ENCODE peak calls at places on chromosomes 12 and 14, in eight cellular contexts. E is AG04450; B is pulmonary artery endothelial cell; Y is left ventricle myocardium superior; Q is hypothalamus; H is hepatic stellate cell; O is activated CD8-positive, alpha-beta memory T cell treated with anti-CD3 and anti-CD28 coated beads for 24 hours; J is retina. N is an unnamed sample.

GRCh38 chr12:107326237-107326636 is 232.9 kb upstream of the CRY1 start:
- DNase-seq in E (no peak), B (no peak), Y (no peak), Q (no peak), H (no peak), O (no peak), J (no peak), N (no peak)

GRCh38 chr12:49030119-49030518 is 11.5 kb upstream of the PRKAG1 start:
- DNase-seq in E (no peak), B (no peak), Y (no peak), Q (no peak), H (no peak), O (peak; percentile 54), J (no peak), N (no peak)

GRCh38 chr12:55188974-55189556 is 31.8 kb upstream of the OR10A7 start:
- DNase-seq in E (peak; percentile 48), B (peak; percentile 52), Y (no peak), Q (no peak), H (peak; percentile 8), O (no peak), J (peak; percentile 12), N (no peak)

GRCh38 chr14:73014105-73014504 is 12.8 kb downstream of the ZFYVE1 start:
- DNase-seq in E (no peak), B (no peak), Y (no peak), Q (no peak), H (peak; percentile 38), O (no peak), J (no peak), N (no peak)

GRCh38 chr12:124044021-124044420 is 71.0 kb downstream of the ZNF664 start:
- DNase-seq in E (no peak), B (no peak), Y (no peak), Q (no peak), H (no peak), O (no peak), J (no peak), N (no peak)

GRCh38 chr14:76077340-76077739 is 74.4 kb upstream of the GPATCH2L start:
- DNase-seq in E (no peak), B (no peak), Y (no peak), Q (no peak), H (no peak), O (no peak), J (no peak), N (no peak)

GRCh38 chr12:97465012-97465345 is 2.4 kb downstream of the RMST start:
- DNase-seq in E (no peak), B (no peak), Y (no peak), Q (no peak), H (no peak), O (no peak), J (peak; percentile 87), N (no peak)

GRCh38 chr14:99807413-99808132 is 14.4 kb downstream of the EML1 start:
- DNase-seq in E (no peak), B (no peak), Y (no peak), Q (no peak), H (no peak), O (no peak), J (no peak), N (no peak)

GRCh38 chr12:24554612-24555300 is 394.1 kb downstream of the BCAT1 start:
- DNase-seq in E (no peak), B (no peak), Y (no peak), Q (no peak), H (no peak), O (no peak), J (no peak), N (no peak)

GRCh38 chr12:12456637-12457036 is 99.8 kb downstream of the BORCS5 start:
- DNase-seq in E (no peak), B (no peak), Y (no peak), Q (no peak), H (no peak), O (no peak), J (no peak), N (no peak)

GRCh38 chr14:31286456-31287293 is 79.1 kb upstream of the HECTD1 start:
- DNase-seq in E (no peak), B (no peak), Y (no peak), Q (no peak), H (no peak), O (peak; percentile 58), J (no peak), N (no peak)

GRCh38 chr12:8628731-8629130 is 16.1 kb upstream of the AICDA start:
- DNase-seq in E (no peak), B (no peak), Y (no peak), Q (no peak), H (no peak), O (no peak), J (no peak), N (no peak)

GRCh38 chr14:68779761-68780323 is 13.0 kb downstream of the ZFP36L1 start:
- DNase-seq in E (no peak), B (no peak), Y (no peak), Q (no peak), H (peak; percentile 66), O (peak; percentile 67), J (no peak), N (no peak)

GRCh38 chr12:129571901-129572494 is 331.8 kb downstream of the TMEM132D start:
- DNase-seq in E (no peak), B (no peak), Y (no peak), Q (no peak), H (no peak), O (no peak), J (no peak), N (no peak)

GRCh38 chr14:56131004-56131864 is 13.0 kb downstream of the PELI2 start:
- DNase-seq in E (no peak), B (no peak), Y (no peak), Q (no peak), H (no peak), O (no peak), J (no peak), N (no peak)

GRCh38 chr14:35229495-35230089 is 62.6 kb upstream of the PSMA6 start:
- DNase-seq in E (no peak), B (no peak), Y (no peak), Q (no peak), H (no peak), O (no peak), J (peak; percentile 18), N (no peak)

GRCh38 chr12:109947511-109947910 is 47.4 kb downstream of the TCHP start:
- DNase-seq in E (no peak), B (no peak), Y (no peak), Q (no peak), H (peak; percentile 36), O (no peak), J (no peak), N (no peak)

GRCh38 chr14:95507701-95508103 is 8.7 kb downstream of the SYNE3 start:
- DNase-seq in E (no peak), B (no peak), Y (no peak), Q (no peak), H (peak; percentile 87), O (no peak), J (no peak), N (no peak)

GRCh38 chr14:64170190-64170589 is 124.0 kb downstream of the ESR2 start:
- DNase-seq in E (no peak), B (no peak), Y (no peak), Q (no peak), H (no peak), O (no peak), J (no peak), N (no peak)

GRCh38 chr14:70856851-70857498 is 47.7 kb upstream of the MAP3K9 start:
- DNase-seq in E (peak; percentile 77), B (no peak), Y (no peak), Q (no peak), H (peak; percentile 48), O (no peak), J (no peak), N (no peak)

GRCh38 chr14:101843665-101844064 is 82.2 kb downstream of the PPP2R5C start:
- DNase-seq in E (no peak), B (no peak), Y (no peak), Q (no peak), H (no peak), O (no peak), J (no peak), N (no peak)

GRCh38 chr14:52862652-52863338 is 71.4 kb upstream of the GNPNAT1 start:
- DNase-seq in E (peak; percentile 71), B (no peak), Y (no peak), Q (no peak), H (peak; percentile 54), O (no peak), J (no peak), N (no peak)

N was measured in NCI-H2081 treated with DMSO at 0.1 percent for 48 hours.